ENCODE peak calls at places on chromosomes 1 and 21, in nine cellular contexts. V is pancreas; H is GM23338; J is HFF-Myc; I is CD4-positive, CD25-positive, alpha-beta regulatory T cell; T is NCI-H1105; O is brain pericyte; U is head of caudate nucleus; L is caudate nucleus. G is an unnamed sample.

GRCh38 chr1:62237950-62238374 is 43.3 kb downstream of the L1TD1 start:
- DNase-seq in T (no peak), L (no peak), J (no peak), I (no peak), H (no peak), V (no peak), U (no peak), O (no peak), G (no peak)

GRCh38 chr1:15883326-15883725 is 35.8 kb downstream of the SPEN start:
- DNase-seq in V (no peak), L (no peak), T (no peak), I (no peak), H (no peak), U (no peak), J (no peak), O (no peak), G (no peak)

GRCh38 chr1:180094705-180095280 is 59.9 kb upstream of the QSOX1 start:
- DNase-seq in L (no peak), H (no peak), U (no peak), J (no peak), V (no peak), O (no peak), I (no peak), T (no peak), G (no peak)

GRCh38 chr1:35190784-35191183 is 2.2 kb downstream of the SFPQ start:
- DNase-seq in H (no peak), T (no peak), I (no peak), V (no peak), L (no peak), U (no peak), J (no peak), O (no peak), G (no peak)

GRCh38 chr1:207412845-207413244 is 41.3 kb upstream of the CR2 start:
- DNase-seq in J (no peak), O (no peak), H (no peak), I (no peak), T (no peak), L (no peak), V (no peak), U (no peak), G (no peak)

GRCh38 chr1:28027660-28028059 is 60.8 kb downstream of the EYA3 start:
- DNase-seq in H (no peak), J (no peak), V (no peak), O (no peak), U (no peak), L (no peak), T (no peak), I (no peak), G (no peak)

GRCh38 chr21:43718872-43719747 is at the start of gene PDXK:
- DNase-seq in I (peak), O (no peak), J (no peak), T (peak), L (peak), U (peak), H (peak), V (peak), G (peak)

GRCh38 chr1:25744140-25744581 is 55.8 kb upstream of the SELENON start:
- DNase-seq in O (peak), J (peak), H (peak), V (no peak), I (no peak), T (no peak), L (peak), U (peak), G (peak)

GRCh38 chr1:40987439-40988276 is 8.2 kb downstream of the CTPS1 start:
- DNase-seq in U (no peak), L (no peak), T (no peak), I (no peak), O (no peak), V (no peak), H (no peak), J (no peak), G (no peak)

GRCh38 chr1:109254621-109255096 is 5.3 kb downstream of the CELSR2 start:
- DNase-seq in O (no peak), H (no peak), V (no peak), J (no peak), I (no peak), U (no peak), L (no peak), T (no peak), G (no peak)

GRCh38 chr1:241672301-241672700 is 20.2 kb downstream of the WDR64 start:
- DNase-seq in U (no peak), O (no peak), J (no peak), T (no peak), I (no peak), H (no peak), L (no peak), V (no peak), G (no peak)

GRCh38 chr1:233025156-233025555 is 74.7 kb downstream of the NTPCR start:
- DNase-seq in H (peak), L (no peak), J (no peak), U (peak), I (peak), O (no peak), T (no peak), V (no peak), G (peak)

GRCh38 chr1:230243583-230244377 is 176.7 kb downstream of the GALNT2 start:
- DNase-seq in V (no peak), U (peak), I (no peak), H (no peak), T (no peak), L (peak), O (no peak), J (no peak), G (no peak)

GRCh38 chr21:44643911-44644310 is 2.3 kb upstream of the KRTAP10-11 start:
- DNase-seq in V (no peak), J (no peak), O (no peak), I (no peak), U (no peak), T (no peak), H (no peak), L (no peak), G (no peak)

GRCh38 chr1:112721966-112722524 is 6.9 kb upstream of the PPM1J start:
- DNase-seq in V (no peak), O (no peak), H (no peak), I (no peak), L (no peak), T (no peak), U (no peak), J (no peak), G (no peak)

GRCh38 chr1:43932786-43933385 is 715 bp upstream of the ARTN start:
- DNase-seq in H (no peak), V (no peak), I (peak), L (no peak), T (peak), O (no peak), J (no peak), U (no peak), G (no peak)

GRCh38 chr21:42474982-42475381 is 21.0 kb downstream of the RSPH1 start:
- DNase-seq in O (no peak), V (no peak), H (no peak), L (no peak), J (no peak), I (no peak), T (no peak), U (no peak), G (no peak)

G was measured in prostate gland.